ENCODE peak calls at places on chromosomes 16 and 17, in seven cellular contexts. J, Y, E, A, K, D and U are unnamed samples.

GRCh38 chr17:8887834-8888703 is 20.6 kb upstream of the PIK3R6 start:
- DNase-seq in J (peak), Y (no peak), E (peak), A (peak), K (peak), D (peak), U (peak)

GRCh38 chr17:72614476-72614870 is 478.0 kb downstream of the SLC39A11 start:
- DNase-seq in J (no peak), Y (no peak), E (no peak), A (peak), K (no peak), D (no peak), U (no peak)

GRCh38 chr16:51408357-51408756 is 257.3 kb upstream of the SALL1 start:
- DNase-seq in J (peak), Y (no peak), E (no peak), A (peak), K (peak), D (peak), U (no peak)

GRCh38 chr17:31472137-31472536 is 80.7 kb downstream of the RAB11FIP4 start:
- DNase-seq in J (no peak), Y (no peak), E (no peak), A (no peak), K (no peak), D (no peak), U (no peak)

GRCh38 chr17:66849136-66849655 is 14.3 kb downstream of the CACNG5 start:
- DNase-seq in J (no peak), Y (no peak), E (no peak), A (no peak), K (no peak), D (no peak), U (no peak)

GRCh38 chr17:60941028-60941427 is 263.4 kb downstream of the BCAS3 start:
- DNase-seq in J (peak), Y (no peak), E (no peak), A (peak), K (no peak), D (peak), U (no peak)

GRCh38 chr17:30117548-30118155 is 1.0 kb downstream of the NSRP1 start:
- DNase-seq in J (no peak), Y (no peak), E (no peak), A (peak), K (no peak), D (no peak), U (no peak)

GRCh38 chr16:4375717-4376116 is 4.1 kb downstream of the VASN start:
- DNase-seq in J (peak), Y (no peak), E (peak), A (peak), K (no peak), D (no peak), U (no peak)

GRCh38 chr17:75270218-75270965 is 639 bp downstream of the MIF4GD start:
- DNase-seq in J (peak), Y (peak), E (peak), A (peak), K (peak), D (peak), U (peak)

GRCh38 chr16:56669005-56669839 is at the start of gene MT1H:
- DNase-seq in J (no peak), Y (no peak), E (peak), A (no peak), K (no peak), D (no peak), U (no peak)

GRCh38 chr16:68343137-68343536 is 32.3 kb downstream of the PRMT7 start:
- DNase-seq in J (no peak), Y (no peak), E (no peak), A (no peak), K (no peak), D (no peak), U (no peak)

GRCh38 chr17:3944485-3945388 is 19.5 kb downstream of the ATP2A3 start:
- DNase-seq in J (peak), Y (peak), E (peak), A (peak), K (no peak), D (peak), U (peak)

GRCh38 chr16:9323170-9323569 is 231.7 kb downstream of the HAPSTR1 start:
- DNase-seq in J (no peak), Y (no peak), E (no peak), A (no peak), K (no peak), D (no peak), U (no peak)

GRCh38 chr16:27455700-27456099 is 53.7 kb downstream of the IL21R start:
- DNase-seq in J (peak), Y (no peak), E (no peak), A (no peak), K (no peak), D (peak), U (no peak)

GRCh38 chr17:66652840-66653507 is 181.9 kb upstream of the CACNG5 start:
- DNase-seq in J (peak), Y (no peak), E (no peak), A (peak), K (no peak), D (peak), U (no peak)

GRCh38 chr16:14965328-14965727 is 9.5 kb upstream of the PDXDC1 start:
- DNase-seq in J (no peak), Y (no peak), E (peak), A (no peak), K (no peak), D (no peak), U (no peak)

GRCh38 chr17:21029032-21029431 is 13.8 kb downstream of the USP22 start:
- DNase-seq in J (peak), Y (no peak), E (peak), A (peak), K (no peak), D (peak), U (no peak)

GRCh38 chr16:50888486-50889261 is 146.8 kb downstream of the CYLD start:
- DNase-seq in J (no peak), Y (no peak), E (no peak), A (no peak), K (no peak), D (no peak), U (no peak)

GRCh38 chr16:30092373-30093010 is 768 bp upstream of the TBX6 start:
- DNase-seq in J (peak), Y (peak), E (peak), A (peak), K (peak), D (peak), U (peak)

GRCh38 chr16:29318037-29318436 is 88.5 kb downstream of the NPIPB11 start:
- DNase-seq in J (no peak), Y (peak), E (no peak), A (no peak), K (peak), D (no peak), U (no peak)

GRCh38 chr17:14161419-14161818 is 75.2 kb downstream of the CDRT15 start:
- DNase-seq in J (no peak), Y (no peak), E (no peak), A (no peak), K (no peak), D (no peak), U (no peak)

GRCh38 chr16:82755570-82756282 is 129.0 kb downstream of the CDH13 start:
- DNase-seq in J (peak), Y (no peak), E (peak), A (peak), K (no peak), D (no peak), U (no peak)
- TF ChIP-seq CTCF in J (no peak), Y (no peak), E (peak), A (peak), K (peak), D (peak), U (peak)

DNA sequence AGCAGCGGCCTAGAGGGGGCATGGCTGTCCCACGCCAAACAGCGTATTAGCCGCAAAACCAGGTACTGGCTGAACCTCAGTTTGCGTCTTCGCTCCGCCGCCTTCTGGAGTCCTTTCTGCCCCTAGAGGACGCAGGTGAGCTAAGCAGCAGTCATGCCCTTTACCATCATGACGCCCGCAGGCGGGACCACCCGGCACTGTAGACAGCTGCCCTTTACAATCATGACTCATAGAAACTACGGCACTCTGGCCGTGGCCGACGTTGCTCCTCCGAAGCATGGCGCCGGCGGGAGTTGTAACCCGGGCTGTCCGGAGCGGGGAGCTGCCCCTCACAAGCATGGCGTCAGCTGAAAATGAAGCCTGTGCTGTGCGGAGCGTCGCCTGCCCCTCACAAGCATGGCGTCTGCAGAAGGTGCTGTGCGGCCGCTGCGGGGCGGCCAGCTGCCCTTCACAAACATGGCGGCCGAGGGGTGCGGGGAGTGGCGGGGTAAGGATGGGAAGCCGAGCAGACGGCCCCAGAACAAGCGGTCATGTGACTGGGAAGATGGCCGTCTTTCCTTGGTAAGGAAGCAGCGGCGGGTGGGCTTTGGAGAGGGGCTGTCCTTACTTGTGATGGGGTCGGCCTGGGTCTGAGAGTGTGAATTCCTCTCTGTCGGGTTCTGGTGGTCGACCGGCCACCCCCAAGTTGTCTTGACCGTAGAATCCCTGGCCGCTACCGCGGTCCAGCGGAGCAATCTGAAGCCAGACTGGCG is at the start of gene VPS35L:
- DNase-seq in J (peak), Y (peak), E (peak), A (peak), K (peak), D (peak), U (peak)
- TF ChIP-seq CTCF in J (peak), Y (peak), E (peak), A (peak), K (peak), D (peak), U (peak)

DNA sequence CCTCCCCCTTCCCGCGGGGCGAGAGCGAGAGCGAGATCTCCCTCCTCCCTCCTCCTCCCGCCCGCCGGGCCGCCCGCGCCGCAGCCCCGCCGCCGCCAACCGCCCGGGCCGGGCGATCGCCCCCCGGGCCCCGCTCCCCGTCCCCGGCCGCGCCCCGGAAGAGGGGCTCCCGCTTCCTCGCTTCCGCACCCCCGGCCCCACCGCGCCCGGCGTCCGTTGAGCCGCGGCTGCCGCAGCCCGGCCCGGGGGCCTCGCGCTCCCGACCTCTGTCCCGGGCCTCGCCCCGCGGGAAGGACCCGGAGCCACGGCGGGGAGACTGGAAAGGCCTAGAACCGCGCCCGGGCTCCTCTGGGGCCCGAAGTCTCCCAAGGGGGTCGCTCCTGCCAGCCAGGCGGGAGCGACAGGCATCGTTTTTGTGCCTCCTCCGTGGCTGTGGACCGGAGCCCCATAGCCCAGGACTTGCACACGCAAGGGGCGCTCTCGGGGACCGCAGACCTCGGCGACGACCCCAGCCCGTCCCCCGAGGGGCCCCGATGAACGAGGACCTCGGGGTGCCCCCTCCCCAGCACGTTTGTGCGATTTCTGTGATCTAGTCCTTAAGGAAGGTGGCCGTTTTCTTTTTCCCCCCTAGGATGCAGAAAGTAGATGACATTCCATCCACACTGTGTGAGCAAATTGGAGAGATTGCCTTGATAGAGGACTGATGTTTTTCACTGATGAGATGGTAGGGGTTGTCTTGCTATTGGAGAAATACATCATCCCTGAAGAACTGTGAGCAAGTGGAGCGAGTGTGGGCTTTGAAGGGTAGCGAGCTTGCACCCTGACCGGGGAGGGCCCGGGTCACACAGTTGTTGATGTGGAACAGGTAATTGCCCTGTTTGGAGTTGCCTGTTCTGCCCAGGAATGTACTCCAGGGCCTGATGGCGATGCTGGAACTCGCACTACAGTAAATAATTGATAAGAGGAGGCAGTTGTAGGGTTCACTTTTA is 610 bp downstream of the BANP start:
- DNase-seq in J (peak), Y (peak), E (peak), A (peak), K (no peak), D (no peak), U (no peak)
- TF ChIP-seq CTCF in J (no peak), Y (peak), E (peak), A (peak), K (no peak), D (peak), U (peak)

GRCh38 chr16:66511615-66512500 is 38.1 kb downstream of the TK2 start:
- DNase-seq in J (peak), Y (no peak), E (peak), A (peak), K (peak), D (peak), U (no peak)
- TF ChIP-seq CTCF in J (peak), Y (no peak), E (peak), A (no peak), K (no peak), D (peak), U (no peak)

GRCh38 chr17:19415311-19415710 is 4.3 kb downstream of the RNF112 start:
- DNase-seq in J (no peak), Y (no peak), E (peak), A (no peak), K (no peak), D (no peak), U (no peak)

GRCh38 chr17:19415806-19416775 is 5.1 kb downstream of the RNF112 start:
- DNase-seq in J (no peak), Y (no peak), E (peak), A (no peak), K (no peak), D (no peak), U (no peak)

GRCh38 chr17:19414396-19415280 is 3.6 kb downstream of the RNF112 start:
- DNase-seq in J (no peak), Y (no peak), E (peak), A (no peak), K (no peak), D (no peak), U (no peak)

GRCh38 chr17:19418312-19418992 is 7.4 kb downstream of the RNF112 start:
- DNase-seq in J (peak), Y (no peak), E (peak), A (peak), K (no peak), D (peak), U (no peak)

DNA sequence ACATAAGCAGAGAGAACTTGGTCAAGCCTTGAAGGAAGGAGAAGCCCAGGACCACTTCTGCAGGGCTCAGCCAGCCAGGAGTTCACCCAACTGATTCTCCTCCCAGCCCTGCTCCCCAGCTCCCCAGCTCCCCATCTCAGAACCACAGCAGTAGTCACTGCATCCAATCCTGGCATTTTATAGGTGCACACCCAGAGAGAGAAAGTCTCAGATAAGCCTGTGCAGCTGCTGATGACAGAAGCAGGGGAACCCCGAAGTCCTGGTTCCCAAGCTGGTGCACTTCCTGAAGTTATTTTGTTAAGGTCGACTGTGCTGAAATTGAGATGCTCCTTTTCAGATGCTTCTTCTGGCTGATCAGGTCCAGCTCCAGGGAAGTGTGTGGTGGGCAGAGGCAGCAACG is 6.6 kb downstream of the RNF112 start:
- DNase-seq in J (no peak), Y (no peak), E (peak), A (no peak), K (no peak), D (no peak), U (no peak)
- TF ChIP-seq CTCF in J (no peak), Y (no peak), E (no peak), A (no peak), K (no peak), D (no peak), U (no peak)

GRCh38 chr17:82489117-82489516 is 30.4 kb upstream of the FOXK2 start:
- DNase-seq in J (no peak), Y (no peak), E (no peak), A (peak), K (no peak), D (peak), U (no peak)

GRCh38 chr17:82491533-82491932 is 28.0 kb upstream of the FOXK2 start:
- DNase-seq in J (no peak), Y (no peak), E (no peak), A (no peak), K (no peak), D (no peak), U (no peak)

GRCh38 chr17:82491196-82491530 is 28.4 kb upstream of the FOXK2 start:
- DNase-seq in J (no peak), Y (no peak), E (no peak), A (no peak), K (no peak), D (no peak), U (no peak)

GRCh38 chr17:82489851-82490511 is 29.6 kb upstream of the FOXK2 start:
- DNase-seq in J (no peak), Y (no peak), E (no peak), A (no peak), K (no peak), D (no peak), U (no peak)

DNA sequence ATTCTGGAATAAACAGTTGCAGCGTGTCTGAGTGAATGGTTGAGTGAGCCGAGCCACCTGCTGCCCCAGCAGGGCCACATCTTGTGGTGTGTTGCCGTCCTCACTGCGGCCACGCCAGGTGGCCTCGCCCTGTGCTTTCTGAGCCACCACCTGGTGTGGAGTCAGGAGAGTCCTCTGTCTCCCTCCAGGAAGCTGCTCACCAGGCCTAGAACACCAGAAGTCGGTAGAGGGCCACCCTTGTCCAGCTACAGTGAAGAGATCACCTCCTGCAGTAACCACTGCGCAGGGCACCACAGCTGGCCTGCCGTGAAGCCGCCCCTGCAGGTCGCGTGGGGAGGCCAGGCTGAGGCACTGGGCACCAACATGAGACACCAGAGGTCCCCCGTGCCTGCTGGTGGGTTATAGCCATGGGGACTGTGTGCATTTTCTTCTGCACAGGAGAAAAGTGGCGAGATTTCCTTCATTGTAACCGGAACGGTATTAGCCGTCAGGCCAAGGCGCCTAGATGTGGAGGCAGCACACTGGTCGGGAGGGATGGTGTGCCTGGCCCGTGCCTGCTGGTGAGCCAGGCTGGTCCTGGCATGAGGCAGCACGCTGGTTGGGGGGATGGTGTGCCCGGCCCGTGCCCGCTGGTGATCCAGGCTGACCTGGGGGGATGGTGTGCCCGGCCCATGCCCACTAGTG is 28.9 kb upstream of the FOXK2 start:
- DNase-seq in J (no peak), Y (no peak), E (no peak), A (no peak), K (no peak), D (no peak), U (no peak)
- TF ChIP-seq CTCF in J (no peak), Y (no peak), E (no peak), A (no peak), K (no peak), D (no peak), U (no peak)

GRCh38 chr17:81335388-81336157 is 40.5 kb upstream of the SLC38A10 start:
- DNase-seq in J (peak), Y (no peak), E (peak), A (no peak), K (no peak), D (no peak), U (no peak)

GRCh38 chr17:81337449-81337848 is 42.3 kb upstream of the SLC38A10 start:
- DNase-seq in J (no peak), Y (no peak), E (peak), A (no peak), K (peak), D (no peak), U (no peak)

GRCh38 chr17:81336296-81336929 is 41.3 kb upstream of the SLC38A10 start:
- DNase-seq in J (no peak), Y (no peak), E (no peak), A (no peak), K (no peak), D (no peak), U (no peak)

GRCh38 chr17:81338301-81339179 is 43.4 kb upstream of the SLC38A10 start:
- DNase-seq in J (no peak), Y (no peak), E (peak), A (peak), K (no peak), D (no peak), U (no peak)

GRCh38 chr17:81336930-81337325 is 41.8 kb upstream of the SLC38A10 start:
- DNase-seq in J (no peak), Y (no peak), E (peak), A (no peak), K (no peak), D (no peak), U (no peak)
- TF ChIP-seq CTCF in J (no peak), Y (no peak), E (no peak), A (no peak), K (no peak), D (no peak), U (no peak)